ENCODE peak calls at places on chromosomes 4 and X, in seven cellular contexts. X is MM.1S, P is retinal pigment epithelial cell, K is heart right ventricle, D is HCT116, Z is AG04449, U is AG09309. M is an unnamed sample.

GRCh38 chr4:105990933-105991332 is 95.7 kb downstream of the NPNT start:
- DNase-seq in X (no peak), Z (no peak), U (peak; percentile 31), K (peak; percentile 85), D (peak; percentile 54), P (peak; percentile 16), M (peak; percentile 93)

GRCh38 chrX:138745215-138745614 is 33.7 kb upstream of the FGF13 start:
- DNase-seq in Z (no peak), U (no peak), K (no peak), X (peak; percentile 51), D (no peak), P (peak; percentile 17), M (no peak)

GRCh38 chr4:46933686-46934085 is 24.6 kb upstream of the COX7B2 start:
- DNase-seq in X (no peak), Z (no peak), D (no peak), K (no peak), U (no peak), P (no peak), M (no peak)

GRCh38 chrX:115894087-115894486 is 276.5 kb upstream of the AGTR2 start:
- DNase-seq in U (peak; percentile 13), X (peak; percentile 39), K (no peak), Z (no peak), D (peak; percentile 2), P (no peak), M (no peak)

GRCh38 chrX:23782455-23782854 is 518 bp upstream of the SAT1 start:
- DNase-seq in X (no peak), D (no peak), P (no peak), U (no peak), Z (no peak), K (no peak), M (no peak)

GRCh38 chr4:34258176-34258575 is 1986.1 kb downstream of the ARAP2 start:
- DNase-seq in U (no peak), Z (no peak), X (no peak), D (no peak), P (no peak), K (no peak), M (no peak)

GRCh38 chr4:166169111-166169510 is 296.1 kb downstream of the TLL1 start:
- DNase-seq in K (no peak), D (peak; percentile 7), Z (no peak), P (no peak), U (no peak), X (peak; percentile 10), M (no peak)

GRCh38 chrX:69015564-69016218 is 149.6 kb downstream of the PJA1 start:
- DNase-seq in K (no peak), Z (no peak), P (no peak), D (no peak), X (no peak), U (no peak), M (no peak)

GRCh38 chr4:181224826-181225225 is 1018.4 kb upstream of the TENM3 start:
- DNase-seq in Z (no peak), U (no peak), P (no peak), K (no peak), X (no peak), D (no peak), M (no peak)

GRCh38 chr4:186839122-186840037 is 115.7 kb upstream of the FAT1 start:
- DNase-seq in Z (no peak), X (peak; percentile 53), D (no peak), P (peak; percentile 62), U (no peak), K (no peak), M (no peak)

GRCh38 chr4:25667931-25668557 is 12.4 kb downstream of the SLC34A2 start:
- DNase-seq in Z (no peak), U (no peak), P (no peak), K (no peak), D (peak; percentile 15), X (no peak), M (no peak)

GRCh38 chrX:70092247-70092646 is 30.0 kb downstream of the OTUD6A start:
- DNase-seq in Z (no peak), K (no peak), U (no peak), X (no peak), D (no peak), P (no peak), M (no peak)

GRCh38 chr4:175125410-175126068 is 207.4 kb downstream of the ADAM29 start:
- DNase-seq in D (no peak), Z (no peak), P (no peak), K (no peak), U (no peak), X (peak; percentile 11), M (no peak)

GRCh38 chr4:55781341-55781740 is 38.2 kb upstream of the EXOC1L start:
- DNase-seq in K (no peak), P (no peak), Z (no peak), U (no peak), X (no peak), D (no peak), M (no peak)

GRCh38 chrX:150362599-150363481 is at the start of gene MAMLD1:
- DNase-seq in X (peak; percentile 38), U (peak; percentile 51), Z (no peak), D (peak; percentile 51), K (peak; percentile 68), P (no peak), M (no peak)

GRCh38 chr4:85842540-85842939 is 367.6 kb downstream of the ARHGAP24 start:
- DNase-seq in Z (no peak), K (no peak), X (no peak), D (no peak), U (no peak), P (no peak), M (no peak)

GRCh38 chr4:15001248-15001824 is 945 bp upstream of the CPEB2 start:
- DNase-seq in P (peak; percentile 87), K (peak; percentile 74), D (no peak), Z (peak; percentile 83), X (peak; percentile 71), U (peak; percentile 86), M (peak; percentile 78)

GRCh38 chrX:15579778-15580747 is 20.7 kb downstream of the ACE2 start:
- DNase-seq in X (no peak), Z (no peak), D (no peak), K (peak; percentile 31), U (no peak), P (no peak), M (no peak)

GRCh38 chrX:101676571-101676970 is 16.9 kb upstream of the ARMCX2 start:
- DNase-seq in Z (no peak), D (no peak), U (no peak), X (peak; percentile 31), P (no peak), K (no peak), M (no peak)

GRCh38 chrX:5958523-5958922 is 270.1 kb downstream of the NLGN4X start:
- DNase-seq in U (no peak), K (no peak), Z (no peak), X (no peak), D (no peak), P (no peak), M (no peak)

GRCh38 chr4:99946346-99947189 is at the start of gene DNAJB14:
- DNase-seq in K (peak; percentile 86), Z (no peak), D (peak; percentile 55), U (no peak), P (no peak), X (peak; percentile 76), M (no peak)

GRCh38 chr4:100290585-100290984 is 100.3 kb upstream of the DDIT4L start:
- DNase-seq in P (no peak), Z (no peak), X (no peak), K (no peak), U (no peak), D (no peak), M (no peak)

GRCh38 chr4:99103166-99103565 is 14.6 kb upstream of the ADH5 start:
- DNase-seq in D (no peak), P (no peak), U (no peak), Z (no peak), K (no peak), X (no peak), M (no peak)

GRCh38 chrX:49037883-49038475 is 5.2 kb downstream of the TFE3 start:
- DNase-seq in P (no peak), K (no peak), Z (no peak), D (no peak), U (no peak), X (no peak), M (no peak)

DNA sequence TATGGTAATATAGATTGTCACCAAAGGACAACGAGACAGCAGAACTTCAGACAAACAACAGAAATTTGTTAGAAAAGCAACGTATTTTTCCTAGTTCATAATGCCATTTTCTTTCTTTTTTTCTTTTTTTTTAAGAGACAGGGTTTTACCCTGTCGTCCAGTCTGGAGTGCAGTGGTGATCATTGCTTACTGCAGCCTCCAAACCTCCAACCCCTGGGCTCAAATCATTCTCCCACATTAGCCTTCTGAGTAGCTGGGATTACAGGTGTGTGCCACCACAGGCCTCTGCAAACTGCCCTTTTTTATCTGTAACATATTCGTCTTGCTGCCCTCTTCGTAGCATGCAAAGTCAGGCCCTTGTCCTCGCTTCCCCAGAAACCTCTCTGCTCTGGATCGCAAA is 116.5 kb upstream of the PDLIM3 start:
- DNase-seq in D (no peak), Z (no peak), U (no peak), X (no peak), K (no peak), P (no peak), M (no peak)
- H3K4me3 ChIP-seq in D (no peak overlapping the region), Z (no peak overlapping the region), U (no peak overlapping the region), X (no peak overlapping the region), K (no peak overlapping the region), P (no peak overlapping the region), M (no peak overlapping the region)

GRCh38 chr4:17280266-17280665 is 231.6 kb downstream of the QDPR start:
- DNase-seq in P (no peak), X (no peak), D (no peak), U (no peak), Z (no peak), K (no peak), M (no peak)
- TF ChIP-seq CTCF in P (no peak), X (no peak), D (peak; percentile 5), U (no peak), Z (no peak), K (no peak), M (no peak)

GRCh38 chr4:9781343-9782135 is at the start of gene DRD5:
- DNase-seq in Z (no peak), D (no peak), X (no peak), K (no peak), P (no peak), U (no peak), M (no peak)
- H3K4me3 ChIP-seq in Z (no peak within 1 kb of the TSS), D (no peak within 1 kb of the TSS), X (no peak within 1 kb of the TSS), K (peak within 1 kb of the TSS; percentile 9), P (no peak within 1 kb of the TSS), U (no peak within 1 kb of the TSS), M (no peak within 1 kb of the TSS)

DNA sequence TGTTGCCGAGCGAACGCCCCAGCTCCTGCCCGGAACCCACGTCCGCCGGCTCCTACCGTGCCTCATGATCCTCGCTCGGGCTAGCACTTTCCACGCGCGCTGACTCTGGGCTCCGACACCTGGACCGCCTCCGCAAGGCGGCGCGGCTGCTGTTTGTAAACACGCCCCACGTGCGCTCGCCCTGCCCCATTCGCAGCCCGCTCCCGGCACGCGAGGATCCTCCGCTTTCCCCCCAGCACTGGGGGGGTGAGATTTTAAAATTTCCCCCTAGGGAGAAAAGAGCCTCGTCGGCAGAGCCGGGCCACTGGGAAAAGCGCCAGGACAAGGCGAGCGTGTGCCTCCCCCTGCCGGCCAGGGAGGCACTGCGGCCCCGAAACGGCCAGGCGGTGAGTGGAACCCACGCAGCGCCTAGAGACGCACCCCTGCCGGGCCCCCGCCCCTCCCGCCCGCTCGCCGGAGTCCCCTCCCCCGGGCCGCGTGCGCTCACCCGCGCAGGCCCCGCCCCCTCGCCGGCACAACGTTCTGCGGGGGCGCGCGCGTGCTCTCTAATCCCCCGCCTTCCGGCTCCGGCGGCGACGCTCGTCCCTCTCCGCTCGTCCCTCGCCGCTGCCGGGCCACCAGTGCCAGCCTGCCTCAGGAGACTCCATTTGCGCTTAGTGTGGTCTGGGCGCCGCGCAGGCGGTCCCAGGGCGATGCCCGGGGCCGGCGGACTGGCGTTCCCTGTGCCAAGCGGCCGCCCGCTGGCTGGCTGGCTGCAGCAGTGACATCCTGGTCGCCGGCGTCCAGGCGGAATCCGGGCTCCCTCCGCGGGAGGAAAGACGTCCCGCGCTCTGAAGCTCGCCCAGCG is at the start of gene TIGD2:
- DNase-seq in U (peak; percentile 37), Z (no peak), P (no peak), D (peak; percentile 71), X (peak; percentile 94), K (peak; percentile 89), M (no peak)
- TF ChIP-seq CTCF in U (peak; percentile 76), Z (peak; percentile 84), P (peak; percentile 69), D (peak; percentile 58), X (peak; percentile 73), K (peak; percentile 76), M (peak; percentile 70)

M was measured in epithelial cell of proximal tubule.